ENCODE peak calls at places on chromosome 7, in six cellular contexts. One of them, this sample, is unnamed.

GRCh38 chr7:41979834-41980307 is 257.1 kb downstream of the GLI3 start:
- DNase-seq in A549: peak
- DNase-seq in left ventricle myocardium inferior: no peak
- DNase-seq in nephron progenitor cell: peak
- DNase-seq in activated CD8-positive, alpha-beta memory T cell treated with anti-CD3 and anti-CD28 coated beads, Interleukin-2, amount 50 U/mL, for 48 hours: no peak
- DNase-seq in NCI-H1436 treated with DMSO at 0.1 percent for 48 hours: no peak
- DNase-seq in this sample: no peak

GRCh38 chr7:14759785-14760184 is 142.8 kb downstream of the DGKB start:
- DNase-seq in A549: no peak
- DNase-seq in left ventricle myocardium inferior: no peak
- DNase-seq in nephron progenitor cell: no peak
- DNase-seq in activated CD8-positive, alpha-beta memory T cell treated with anti-CD3 and anti-CD28 coated beads, Interleukin-2, amount 50 U/mL, for 48 hours: no peak
- DNase-seq in NCI-H1436 treated with DMSO at 0.1 percent for 48 hours: no peak
- DNase-seq in this sample: no peak

GRCh38 chr7:43753843-43754242 is 4.6 kb upstream of the BLVRA start:
- DNase-seq in A549: no peak
- DNase-seq in left ventricle myocardium inferior: no peak
- DNase-seq in nephron progenitor cell: no peak
- DNase-seq in activated CD8-positive, alpha-beta memory T cell treated with anti-CD3 and anti-CD28 coated beads, Interleukin-2, amount 50 U/mL, for 48 hours: peak
- DNase-seq in NCI-H1436 treated with DMSO at 0.1 percent for 48 hours: no peak
- DNase-seq in this sample: no peak

GRCh38 chr7:136104269-136104603 is 127.1 kb upstream of the MTPN start:
- DNase-seq in A549: no peak
- DNase-seq in left ventricle myocardium inferior: no peak
- DNase-seq in nephron progenitor cell: no peak
- DNase-seq in activated CD8-positive, alpha-beta memory T cell treated with anti-CD3 and anti-CD28 coated beads, Interleukin-2, amount 50 U/mL, for 48 hours: no peak
- DNase-seq in NCI-H1436 treated with DMSO at 0.1 percent for 48 hours: no peak
- DNase-seq in this sample: no peak

GRCh38 chr7:94642838-94643653 is 12.9 kb downstream of the SGCE start:
- DNase-seq in A549: no peak
- DNase-seq in left ventricle myocardium inferior: no peak
- DNase-seq in nephron progenitor cell: no peak
- DNase-seq in activated CD8-positive, alpha-beta memory T cell treated with anti-CD3 and anti-CD28 coated beads, Interleukin-2, amount 50 U/mL, for 48 hours: no peak
- DNase-seq in NCI-H1436 treated with DMSO at 0.1 percent for 48 hours: no peak
- DNase-seq in this sample: no peak

GRCh38 chr7:85774931-85775330 is 588.1 kb upstream of the SEMA3D start:
- DNase-seq in A549: no peak
- DNase-seq in left ventricle myocardium inferior: no peak
- DNase-seq in nephron progenitor cell: no peak
- DNase-seq in activated CD8-positive, alpha-beta memory T cell treated with anti-CD3 and anti-CD28 coated beads, Interleukin-2, amount 50 U/mL, for 48 hours: no peak
- DNase-seq in NCI-H1436 treated with DMSO at 0.1 percent for 48 hours: no peak
- DNase-seq in this sample: no peak

GRCh38 chr7:67019562-67020390 is 23.1 kb downstream of the TYW1 start:
- DNase-seq in A549: no peak
- DNase-seq in left ventricle myocardium inferior: no peak
- DNase-seq in nephron progenitor cell: no peak
- DNase-seq in activated CD8-positive, alpha-beta memory T cell treated with anti-CD3 and anti-CD28 coated beads, Interleukin-2, amount 50 U/mL, for 48 hours: peak
- DNase-seq in NCI-H1436 treated with DMSO at 0.1 percent for 48 hours: no peak
- DNase-seq in this sample: no peak

GRCh38 chr7:94444808-94445207 is 50.1 kb downstream of the COL1A2 start:
- DNase-seq in A549: no peak
- DNase-seq in left ventricle myocardium inferior: no peak
- DNase-seq in nephron progenitor cell: no peak
- DNase-seq in activated CD8-positive, alpha-beta memory T cell treated with anti-CD3 and anti-CD28 coated beads, Interleukin-2, amount 50 U/mL, for 48 hours: no peak
- DNase-seq in NCI-H1436 treated with DMSO at 0.1 percent for 48 hours: peak
- DNase-seq in this sample: no peak

GRCh38 chr7:151204383-151205032 is 5.8 kb downstream of the H2BK1 start:
- DNase-seq in A549: no peak
- DNase-seq in left ventricle myocardium inferior: no peak
- DNase-seq in nephron progenitor cell: no peak
- DNase-seq in activated CD8-positive, alpha-beta memory T cell treated with anti-CD3 and anti-CD28 coated beads, Interleukin-2, amount 50 U/mL, for 48 hours: no peak
- DNase-seq in NCI-H1436 treated with DMSO at 0.1 percent for 48 hours: no peak
- DNase-seq in this sample: no peak

GRCh38 chr7:76216683-76217082 is 15.0 kb downstream of the SRRM3 start:
- DNase-seq in A549: no peak
- DNase-seq in left ventricle myocardium inferior: no peak
- DNase-seq in nephron progenitor cell: no peak
- DNase-seq in activated CD8-positive, alpha-beta memory T cell treated with anti-CD3 and anti-CD28 coated beads, Interleukin-2, amount 50 U/mL, for 48 hours: no peak
- DNase-seq in NCI-H1436 treated with DMSO at 0.1 percent for 48 hours: no peak
- DNase-seq in this sample: no peak

GRCh38 chr7:74288034-74288881 is 949 bp upstream of the CLIP2 start:
- DNase-seq in A549: no peak
- DNase-seq in left ventricle myocardium inferior: no peak
- DNase-seq in nephron progenitor cell: no peak
- DNase-seq in activated CD8-positive, alpha-beta memory T cell treated with anti-CD3 and anti-CD28 coated beads, Interleukin-2, amount 50 U/mL, for 48 hours: peak
- DNase-seq in NCI-H1436 treated with DMSO at 0.1 percent for 48 hours: no peak
- DNase-seq in this sample: no peak

GRCh38 chr7:129896568-129897382 is 56.0 kb downstream of the UBE2H start:
- DNase-seq in A549: no peak
- DNase-seq in left ventricle myocardium inferior: no peak
- DNase-seq in nephron progenitor cell: no peak
- DNase-seq in activated CD8-positive, alpha-beta memory T cell treated with anti-CD3 and anti-CD28 coated beads, Interleukin-2, amount 50 U/mL, for 48 hours: no peak
- DNase-seq in NCI-H1436 treated with DMSO at 0.1 percent for 48 hours: no peak
- DNase-seq in this sample: no peak

GRCh38 chr7:155558351-155558750 is 12.0 kb upstream of the CNPY1 start:
- DNase-seq in A549: no peak
- DNase-seq in left ventricle myocardium inferior: no peak
- DNase-seq in nephron progenitor cell: no peak
- DNase-seq in activated CD8-positive, alpha-beta memory T cell treated with anti-CD3 and anti-CD28 coated beads, Interleukin-2, amount 50 U/mL, for 48 hours: no peak
- DNase-seq in NCI-H1436 treated with DMSO at 0.1 percent for 48 hours: no peak
- DNase-seq in this sample: no peak

GRCh38 chr7:2142386-2142785 is 90.4 kb downstream of the MAD1L1 start:
- DNase-seq in A549: no peak
- DNase-seq in left ventricle myocardium inferior: peak
- DNase-seq in nephron progenitor cell: no peak
- DNase-seq in activated CD8-positive, alpha-beta memory T cell treated with anti-CD3 and anti-CD28 coated beads, Interleukin-2, amount 50 U/mL, for 48 hours: no peak
- DNase-seq in NCI-H1436 treated with DMSO at 0.1 percent for 48 hours: no peak
- DNase-seq in this sample: no peak

GRCh38 chr7:47406766-47407129 is 175.2 kb downstream of the TNS3 start:
- DNase-seq in A549: no peak
- DNase-seq in left ventricle myocardium inferior: no peak
- DNase-seq in nephron progenitor cell: no peak
- DNase-seq in activated CD8-positive, alpha-beta memory T cell treated with anti-CD3 and anti-CD28 coated beads, Interleukin-2, amount 50 U/mL, for 48 hours: peak
- DNase-seq in NCI-H1436 treated with DMSO at 0.1 percent for 48 hours: no peak
- DNase-seq in this sample: no peak

GRCh38 chr7:84455788-84456187 is 261.2 kb upstream of the SEMA3A start:
- DNase-seq in A549: no peak
- DNase-seq in left ventricle myocardium inferior: no peak
- DNase-seq in nephron progenitor cell: no peak
- DNase-seq in activated CD8-positive, alpha-beta memory T cell treated with anti-CD3 and anti-CD28 coated beads, Interleukin-2, amount 50 U/mL, for 48 hours: no peak
- DNase-seq in NCI-H1436 treated with DMSO at 0.1 percent for 48 hours: no peak
- DNase-seq in this sample: no peak

GRCh38 chr7:1721047-1721687 is 51.1 kb downstream of the ELFN1 start:
- DNase-seq in A549: no peak
- DNase-seq in left ventricle myocardium inferior: no peak
- DNase-seq in nephron progenitor cell: no peak
- DNase-seq in activated CD8-positive, alpha-beta memory T cell treated with anti-CD3 and anti-CD28 coated beads, Interleukin-2, amount 50 U/mL, for 48 hours: no peak
- DNase-seq in NCI-H1436 treated with DMSO at 0.1 percent for 48 hours: no peak
- DNase-seq in this sample: no peak

GRCh38 chr7:107014381-107015023 is 30.0 kb upstream of the PRKAR2B start:
- DNase-seq in A549: no peak
- DNase-seq in left ventricle myocardium inferior: no peak
- DNase-seq in nephron progenitor cell: no peak
- DNase-seq in activated CD8-positive, alpha-beta memory T cell treated with anti-CD3 and anti-CD28 coated beads, Interleukin-2, amount 50 U/mL, for 48 hours: no peak
- DNase-seq in NCI-H1436 treated with DMSO at 0.1 percent for 48 hours: peak
- DNase-seq in this sample: no peak

GRCh38 chr7:101121996-101122932 is 4.6 kb upstream of the SERPINE1 start:
- DNase-seq in A549: peak
- DNase-seq in left ventricle myocardium inferior: peak
- DNase-seq in nephron progenitor cell: peak
- DNase-seq in activated CD8-positive, alpha-beta memory T cell treated with anti-CD3 and anti-CD28 coated beads, Interleukin-2, amount 50 U/mL, for 48 hours: no peak
- DNase-seq in NCI-H1436 treated with DMSO at 0.1 percent for 48 hours: no peak
- DNase-seq in this sample: no peak

GRCh38 chr7:13540429-13540828 is 449.0 kb downstream of the ETV1 start:
- DNase-seq in A549: no peak
- DNase-seq in left ventricle myocardium inferior: no peak
- DNase-seq in nephron progenitor cell: no peak
- DNase-seq in activated CD8-positive, alpha-beta memory T cell treated with anti-CD3 and anti-CD28 coated beads, Interleukin-2, amount 50 U/mL, for 48 hours: no peak
- DNase-seq in NCI-H1436 treated with DMSO at 0.1 percent for 48 hours: no peak
- DNase-seq in this sample: no peak

GRCh38 chr7:105831824-105832535 is 44.4 kb downstream of the ATXN7L1 start:
- DNase-seq in A549: no peak
- DNase-seq in left ventricle myocardium inferior: no peak
- DNase-seq in nephron progenitor cell: no peak
- DNase-seq in activated CD8-positive, alpha-beta memory T cell treated with anti-CD3 and anti-CD28 coated beads, Interleukin-2, amount 50 U/mL, for 48 hours: no peak
- DNase-seq in NCI-H1436 treated with DMSO at 0.1 percent for 48 hours: no peak
- DNase-seq in this sample: no peak

This sample was measured in NK-92 treated with Interleukin-12 subunit alpha and Interleukin-12 subunit beta, amount 100 ng/mL, for 24 hours.